ENCODE peak calls at places on chromosome 1, in seven cellular contexts. G, O, K, S, Z, M and V are unnamed samples.
A peak's percentile ranks its signal among the peaks of the same experiment; 100 is the strongest.

GRCh38 chr1:112957133-112957812 is 1.3 kb upstream of the SLC16A1 start:
- DNase-seq in G (peak; percentile 76), S (no peak), K (no peak), Z (no peak), O (no peak), M (peak; percentile 62), V (peak; percentile 40)

GRCh38 chr1:175390522-175391247 is 198.1 kb upstream of the KIAA0040 start:
- DNase-seq in K (no peak), Z (no peak), S (no peak), G (no peak), M (no peak), O (no peak), V (no peak)

GRCh38 chr1:17475729-17476128 is 36.3 kb upstream of the RCC2 start:
- DNase-seq in K (no peak), Z (peak; percentile 34), O (no peak), M (peak; percentile 37), S (no peak), G (peak; percentile 65), V (no peak)

GRCh38 chr1:225875044-225875822 is 6.9 kb downstream of the TMEM63A start:
- DNase-seq in G (no peak), M (no peak), K (peak; percentile 33), S (peak; percentile 83), O (no peak), Z (no peak), V (no peak)

GRCh38 chr1:30912913-30913652 is 4.5 kb upstream of the SDC3 start:
- DNase-seq in K (peak; percentile 74), S (peak; percentile 64), G (no peak), Z (peak; percentile 79), M (no peak), O (no peak), V (peak; percentile 29)

GRCh38 chr1:25909062-25909461 is 2.8 kb upstream of the STMN1 start:
- DNase-seq in M (no peak), K (no peak), S (no peak), Z (no peak), G (no peak), O (no peak), V (no peak)

GRCh38 chr1:114153621-114154145 is at the start of gene SYT6:
- DNase-seq in O (no peak), G (no peak), K (no peak), M (no peak), Z (no peak), S (no peak), V (no peak)

GRCh38 chr1:167564592-167564991 is 11.0 kb upstream of the CREG1 start:
- DNase-seq in Z (no peak), S (peak; percentile 87), G (peak; percentile 15), M (no peak), K (no peak), O (no peak), V (no peak)

GRCh38 chr1:225044258-225044657 is 114.8 kb downstream of the DNAH14 start:
- DNase-seq in O (no peak), S (no peak), K (no peak), M (no peak), G (no peak), Z (no peak), V (no peak)

GRCh38 chr1:109392788-109393580 is 4.7 kb downstream of the SORT1 start:
- DNase-seq in Z (peak; percentile 79), M (no peak), O (no peak), G (peak; percentile 18), S (peak; percentile 83), K (peak; percentile 74), V (no peak)
- TF ChIP-seq POLR2A in Z (peak; percentile 49), M (no peak), O (no peak), G (no peak), S (peak; percentile 57), K (peak; percentile 61), V (no peak)

DNA sequence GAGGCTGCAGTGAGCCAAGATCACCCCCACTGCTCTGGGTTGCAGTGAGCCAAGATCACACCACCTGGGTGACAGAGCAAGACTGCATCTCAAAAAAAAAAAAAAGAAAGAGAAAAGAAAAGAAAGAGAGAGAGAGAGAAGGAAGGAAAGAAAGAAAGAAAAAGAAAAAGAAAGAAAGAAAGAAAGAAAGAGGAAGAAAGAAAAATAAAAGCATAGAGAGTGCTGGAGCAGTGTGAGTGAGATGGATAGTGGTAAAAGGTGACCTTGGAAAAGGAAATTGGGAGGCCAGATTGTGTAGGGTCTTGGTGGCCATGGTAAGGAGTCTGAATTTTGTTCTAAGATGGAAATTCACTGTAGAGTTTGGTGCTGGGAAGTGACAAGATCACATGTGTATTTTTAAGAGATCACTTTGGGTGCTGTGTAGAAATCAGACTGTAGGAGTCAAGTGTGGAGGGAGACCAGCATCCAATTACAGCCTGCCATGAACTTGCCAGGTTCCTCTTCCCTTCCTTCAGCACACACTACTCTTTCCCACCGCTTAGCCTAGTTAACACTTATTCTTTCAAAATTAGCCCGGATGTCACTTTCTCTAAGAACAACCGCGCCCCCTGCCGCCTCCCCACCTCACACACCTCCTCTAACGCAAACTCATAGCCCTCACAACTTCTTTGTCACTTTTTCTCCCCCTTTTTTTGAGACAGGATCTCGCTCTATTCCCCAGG is 17.9 kb downstream of the MTX1 start:
- DNase-seq in Z (peak; percentile 74), G (peak; percentile 77), M (no peak), O (no peak), K (peak; percentile 68), S (peak; percentile 86), V (peak; percentile 75)
- TF ChIP-seq POLR2A in Z (no peak), G (no peak), M (no peak), O (no peak), K (no peak), S (no peak), V (no peak)

GRCh38 chr1:197865809-197866208 is 36.6 kb upstream of the C1orf53 start:
- DNase-seq in S (no peak), O (no peak), M (no peak), G (no peak), Z (no peak), K (no peak), V (no peak)

GRCh38 chr1:197868751-197869501 is 33.5 kb upstream of the C1orf53 start:
- DNase-seq in G (peak; percentile 68), Z (no peak), K (no peak), M (peak; percentile 19), O (no peak), S (peak; percentile 24), V (no peak)

DNA sequence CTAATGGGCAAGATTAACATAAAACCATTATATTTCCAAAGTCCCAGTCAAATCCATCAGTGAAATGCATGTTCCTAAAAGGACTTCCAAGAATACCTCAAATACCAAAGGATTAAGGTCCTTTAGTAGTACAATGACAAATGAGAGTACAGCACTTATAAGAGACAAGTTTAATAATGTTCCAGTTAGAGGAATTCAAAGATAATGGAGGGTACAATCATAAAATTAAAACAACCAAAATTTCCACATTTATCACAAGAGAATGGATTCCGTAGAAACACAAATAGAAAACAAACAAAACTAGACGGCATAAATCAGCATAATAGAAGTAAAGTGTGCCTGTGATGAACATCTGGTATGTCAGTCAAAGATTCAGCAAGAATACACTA is 32.9 kb upstream of the C1orf53 start:
- DNase-seq in M (no peak), K (no peak), S (no peak), Z (no peak), G (no peak), O (no peak), V (no peak)
- TF ChIP-seq POLR2A in M (no peak), K (no peak), S (no peak), Z (no peak), G (no peak), O (no peak), V (no peak)

GRCh38 chr1:209827384-209828261 is at the start of gene UTP25:
- DNase-seq in M (peak; percentile 46), G (peak; percentile 98), S (peak; percentile 96), O (peak; percentile 80), Z (peak; percentile 93), K (peak; percentile 93), V (peak; percentile 88)
- TF ChIP-seq POLR2A in M (peak; percentile 36), G (peak; percentile 67), S (peak; percentile 58), O (no peak), Z (peak; percentile 62), K (peak; percentile 88), V (no peak)

GRCh38 chr1:230068952-230069684 is 2.1 kb downstream of the GALNT2 start:
- DNase-seq in O (no peak), S (no peak), M (no peak), K (no peak), G (no peak), Z (no peak), V (no peak)

GRCh38 chr1:230066036-230066435 is 1.0 kb upstream of the GALNT2 start:
- DNase-seq in K (no peak), G (no peak), S (no peak), Z (no peak), O (no peak), M (no peak), V (no peak)

GRCh38 chr1:230067441-230067870 is 418 bp downstream of the GALNT2 start:
- DNase-seq in S (peak; percentile 40), O (no peak), G (peak; percentile 36), M (no peak), K (no peak), Z (no peak), V (peak; percentile 56)

GRCh38 chr1:230067871-230068814 is 1.1 kb downstream of the GALNT2 start:
- DNase-seq in O (no peak), G (no peak), Z (peak; percentile 73), K (peak; percentile 68), S (no peak), M (no peak), V (peak; percentile 62)

DNA sequence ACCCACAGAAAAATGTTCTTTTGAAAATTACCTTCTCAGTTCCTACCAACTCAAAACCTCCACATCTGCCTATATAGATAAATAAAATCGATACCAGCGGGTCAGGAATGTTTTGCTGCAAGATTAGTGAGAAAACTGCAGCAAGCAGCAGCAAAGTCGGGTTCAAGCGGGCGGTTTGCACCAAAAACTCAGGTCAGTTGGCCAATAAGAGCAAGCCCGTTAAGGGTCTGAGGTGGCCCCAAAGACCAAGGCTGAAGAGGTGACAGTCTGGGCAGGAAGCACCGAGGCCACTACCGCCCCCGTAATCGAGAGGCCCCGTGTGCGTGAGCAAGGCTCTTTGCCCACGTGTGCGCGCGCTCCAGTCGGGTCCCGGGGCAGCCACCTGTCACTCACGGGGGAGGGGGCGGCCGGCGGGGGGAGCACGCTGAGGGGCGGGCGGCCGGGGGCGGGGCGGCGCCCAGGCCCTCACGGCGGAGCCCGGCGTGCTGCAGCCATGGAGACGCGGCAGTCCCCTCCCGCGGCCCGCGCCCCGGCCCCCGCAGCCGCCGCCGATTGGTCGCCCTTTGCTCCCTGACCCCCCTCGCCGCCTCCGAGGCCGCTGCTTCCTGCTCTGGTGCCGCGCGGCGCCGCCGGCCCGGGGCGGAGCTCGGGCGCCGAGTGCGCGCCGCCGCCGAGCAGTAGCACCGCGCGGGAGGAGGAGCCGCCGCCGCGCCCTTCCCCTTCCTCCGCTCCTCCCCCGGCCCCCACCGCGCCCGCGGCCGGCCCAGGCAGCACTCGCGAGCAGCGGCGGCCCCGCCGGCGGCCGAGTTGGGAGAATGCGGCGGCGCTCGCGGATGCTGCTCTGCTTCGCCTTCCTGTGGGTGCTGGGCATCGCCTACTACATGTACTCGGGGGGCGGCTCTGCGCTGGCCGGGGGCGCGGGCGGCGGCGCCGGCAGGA is at the start of gene GALNT2:
- DNase-seq in K (peak; percentile 96), O (peak; percentile 68), G (peak; percentile 87), S (peak; percentile 94), Z (peak; percentile 94), M (peak; percentile 88), V (peak; percentile 90)
- TF ChIP-seq POLR2A in K (peak; percentile 95), O (no peak), G (peak; percentile 77), S (peak; percentile 93), Z (peak; percentile 80), M (peak; percentile 88), V (peak; percentile 65)

GRCh38 chr1:50968884-50969610 is 998 bp upstream of the CDKN2C start:
- DNase-seq in O (no peak), M (no peak), S (peak; percentile 71), G (peak; percentile 52), Z (peak; percentile 83), K (peak; percentile 78), V (peak; percentile 66)
- TF ChIP-seq POLR2A in O (no peak), M (peak; percentile 51), S (no peak), G (no peak), Z (no peak), K (no peak), V (no peak)